ENCODE peak calls at places on chromosomes 1 and 21, in nine cellular contexts. One of them, this sample, is unnamed.

GRCh38 chr1:30353637-30354036 is 369.7 kb downstream of the MATN1 start:
- DNase-seq in left ventricle myocardium inferior: no peak
- DNase-seq in cardiac fibroblast: no peak
- DNase-seq in bronchial epithelial cell: peak; percentile 2
- DNase-seq in CD8-positive, alpha-beta T cell: no peak
- DNase-seq in nephron progenitor cell: no peak
- DNase-seq in endothelial cell of umbilical vein: no peak
- DNase-seq in Calu3: no peak
- DNase-seq in MCF 10A: peak; percentile 9
- DNase-seq in this sample: no peak

GRCh38 chr1:185438936-185439335 is 121.9 kb upstream of the IVNS1ABP start:
- DNase-seq in left ventricle myocardium inferior: no peak
- DNase-seq in cardiac fibroblast: no peak
- DNase-seq in bronchial epithelial cell: no peak
- DNase-seq in CD8-positive, alpha-beta T cell: no peak
- DNase-seq in nephron progenitor cell: no peak
- DNase-seq in endothelial cell of umbilical vein: no peak
- DNase-seq in Calu3: no peak
- DNase-seq in MCF 10A: no peak
- DNase-seq in this sample: no peak

GRCh38 chr1:51768971-51769601 is 109.4 kb downstream of the NRDC start:
- DNase-seq in left ventricle myocardium inferior: no peak
- DNase-seq in cardiac fibroblast: peak; percentile 86
- DNase-seq in bronchial epithelial cell: peak; percentile 67
- DNase-seq in CD8-positive, alpha-beta T cell: peak; percentile 17
- DNase-seq in nephron progenitor cell: peak; percentile 4
- DNase-seq in endothelial cell of umbilical vein: peak; percentile 70
- DNase-seq in Calu3: peak; percentile 13
- DNase-seq in MCF 10A: peak; percentile 61
- DNase-seq in this sample: peak; percentile 38

GRCh38 chr1:85617582-85618237 is 37.1 kb downstream of the CCN1 start:
- DNase-seq in left ventricle myocardium inferior: no peak
- DNase-seq in cardiac fibroblast: peak; percentile 37
- DNase-seq in bronchial epithelial cell: no peak
- DNase-seq in CD8-positive, alpha-beta T cell: no peak
- DNase-seq in nephron progenitor cell: no peak
- DNase-seq in endothelial cell of umbilical vein: no peak
- DNase-seq in Calu3: no peak
- DNase-seq in MCF 10A: no peak
- DNase-seq in this sample: no peak

GRCh38 chr1:165174485-165174884 is 182.0 kb downstream of the LMX1A start:
- DNase-seq in left ventricle myocardium inferior: peak; percentile 16
- DNase-seq in cardiac fibroblast: no peak
- DNase-seq in bronchial epithelial cell: no peak
- DNase-seq in CD8-positive, alpha-beta T cell: no peak
- DNase-seq in nephron progenitor cell: no peak
- DNase-seq in endothelial cell of umbilical vein: no peak
- DNase-seq in Calu3: no peak
- DNase-seq in MCF 10A: no peak
- DNase-seq in this sample: no peak

GRCh38 chr1:239185245-239185619 is 201.1 kb upstream of the CHRM3 start:
- DNase-seq in left ventricle myocardium inferior: no peak
- DNase-seq in cardiac fibroblast: no peak
- DNase-seq in bronchial epithelial cell: peak; percentile 87
- DNase-seq in CD8-positive, alpha-beta T cell: no peak
- DNase-seq in nephron progenitor cell: no peak
- DNase-seq in endothelial cell of umbilical vein: no peak
- DNase-seq in Calu3: no peak
- DNase-seq in MCF 10A: no peak
- DNase-seq in this sample: no peak

GRCh38 chr1:7962011-7962335 is 462 bp downstream of the PARK7 start:
- DNase-seq in left ventricle myocardium inferior: no peak
- DNase-seq in cardiac fibroblast: no peak
- DNase-seq in bronchial epithelial cell: no peak
- DNase-seq in CD8-positive, alpha-beta T cell: no peak
- DNase-seq in nephron progenitor cell: no peak
- DNase-seq in endothelial cell of umbilical vein: no peak
- DNase-seq in Calu3: no peak
- DNase-seq in MCF 10A: no peak
- DNase-seq in this sample: no peak

GRCh38 chr1:244349581-244350001 is 102.1 kb downstream of the ADSS2 start:
- DNase-seq in left ventricle myocardium inferior: no peak
- DNase-seq in cardiac fibroblast: peak; percentile 44
- DNase-seq in bronchial epithelial cell: no peak
- DNase-seq in CD8-positive, alpha-beta T cell: no peak
- DNase-seq in nephron progenitor cell: no peak
- DNase-seq in endothelial cell of umbilical vein: peak; percentile 86
- DNase-seq in Calu3: no peak
- DNase-seq in MCF 10A: no peak
- DNase-seq in this sample: no peak

GRCh38 chr1:150429805-150430204 is 57.4 kb upstream of the TARS2 start:
- DNase-seq in left ventricle myocardium inferior: no peak
- DNase-seq in cardiac fibroblast: peak; percentile 39
- DNase-seq in bronchial epithelial cell: peak; percentile 44
- DNase-seq in CD8-positive, alpha-beta T cell: no peak
- DNase-seq in nephron progenitor cell: no peak
- DNase-seq in endothelial cell of umbilical vein: peak; percentile 23
- DNase-seq in Calu3: no peak
- DNase-seq in MCF 10A: peak; percentile 40
- DNase-seq in this sample: no peak
- TF ChIP-seq CTCF in left ventricle myocardium inferior: peak; percentile 36
- TF ChIP-seq CTCF in cardiac fibroblast: no peak
- TF ChIP-seq CTCF in bronchial epithelial cell: peak; percentile 32
- TF ChIP-seq CTCF in CD8-positive, alpha-beta T cell: no peak
- TF ChIP-seq CTCF in nephron progenitor cell: no peak
- TF ChIP-seq CTCF in endothelial cell of umbilical vein: no peak
- TF ChIP-seq CTCF in Calu3: peak; percentile 38
- TF ChIP-seq CTCF in MCF 10A: peak; percentile 29
- TF ChIP-seq CTCF in this sample: no peak

GRCh38 chr1:44924835-44925464 is 61.4 kb downstream of the EIF2B3 start:
- DNase-seq in left ventricle myocardium inferior: no peak
- DNase-seq in cardiac fibroblast: peak; percentile 78
- DNase-seq in bronchial epithelial cell: peak; percentile 82
- DNase-seq in CD8-positive, alpha-beta T cell: no peak
- DNase-seq in nephron progenitor cell: no peak
- DNase-seq in endothelial cell of umbilical vein: peak; percentile 93
- DNase-seq in Calu3: peak; percentile 1
- DNase-seq in MCF 10A: peak; percentile 70
- DNase-seq in this sample: no peak
- TF ChIP-seq CTCF in left ventricle myocardium inferior: peak; percentile 48
- TF ChIP-seq CTCF in cardiac fibroblast: peak; percentile 60
- TF ChIP-seq CTCF in bronchial epithelial cell: peak; percentile 16
- TF ChIP-seq CTCF in CD8-positive, alpha-beta T cell: no peak
- TF ChIP-seq CTCF in nephron progenitor cell: peak; percentile 11
- TF ChIP-seq CTCF in endothelial cell of umbilical vein: peak; percentile 32
- TF ChIP-seq CTCF in Calu3: no peak
- TF ChIP-seq CTCF in MCF 10A: peak; percentile 27
- TF ChIP-seq CTCF in this sample: peak; percentile 26

GRCh38 chr1:230077436-230078221 is 10.6 kb downstream of the GALNT2 start:
- DNase-seq in left ventricle myocardium inferior: no peak
- DNase-seq in cardiac fibroblast: no peak
- DNase-seq in bronchial epithelial cell: peak; percentile 35
- DNase-seq in CD8-positive, alpha-beta T cell: no peak
- DNase-seq in nephron progenitor cell: no peak
- DNase-seq in endothelial cell of umbilical vein: no peak
- DNase-seq in Calu3: no peak
- DNase-seq in MCF 10A: no peak
- DNase-seq in this sample: no peak

GRCh38 chr1:230074270-230074669 is 7.2 kb downstream of the GALNT2 start:
- DNase-seq in left ventricle myocardium inferior: no peak
- DNase-seq in cardiac fibroblast: no peak
- DNase-seq in bronchial epithelial cell: no peak
- DNase-seq in CD8-positive, alpha-beta T cell: no peak
- DNase-seq in nephron progenitor cell: no peak
- DNase-seq in endothelial cell of umbilical vein: no peak
- DNase-seq in Calu3: no peak
- DNase-seq in MCF 10A: no peak
- DNase-seq in this sample: no peak

GRCh38 chr1:230079211-230079590 is 12.2 kb downstream of the GALNT2 start:
- DNase-seq in left ventricle myocardium inferior: no peak
- DNase-seq in cardiac fibroblast: no peak
- DNase-seq in bronchial epithelial cell: no peak
- DNase-seq in CD8-positive, alpha-beta T cell: no peak
- DNase-seq in nephron progenitor cell: no peak
- DNase-seq in endothelial cell of umbilical vein: no peak
- DNase-seq in Calu3: no peak
- DNase-seq in MCF 10A: no peak
- DNase-seq in this sample: no peak

GRCh38 chr1:230074762-230075161 is 7.7 kb downstream of the GALNT2 start:
- DNase-seq in left ventricle myocardium inferior: no peak
- DNase-seq in cardiac fibroblast: no peak
- DNase-seq in bronchial epithelial cell: no peak
- DNase-seq in CD8-positive, alpha-beta T cell: no peak
- DNase-seq in nephron progenitor cell: no peak
- DNase-seq in endothelial cell of umbilical vein: no peak
- DNase-seq in Calu3: no peak
- DNase-seq in MCF 10A: no peak
- DNase-seq in this sample: no peak

GRCh38 chr1:230077011-230077410 is 10.0 kb downstream of the GALNT2 start:
- DNase-seq in left ventricle myocardium inferior: no peak
- DNase-seq in cardiac fibroblast: no peak
- DNase-seq in bronchial epithelial cell: no peak
- DNase-seq in CD8-positive, alpha-beta T cell: no peak
- DNase-seq in nephron progenitor cell: no peak
- DNase-seq in endothelial cell of umbilical vein: no peak
- DNase-seq in Calu3: no peak
- DNase-seq in MCF 10A: no peak
- DNase-seq in this sample: no peak
- TF ChIP-seq CTCF in left ventricle myocardium inferior: no peak
- TF ChIP-seq CTCF in cardiac fibroblast: no peak
- TF ChIP-seq CTCF in bronchial epithelial cell: no peak
- TF ChIP-seq CTCF in CD8-positive, alpha-beta T cell: no peak
- TF ChIP-seq CTCF in nephron progenitor cell: no peak
- TF ChIP-seq CTCF in endothelial cell of umbilical vein: no peak
- TF ChIP-seq CTCF in Calu3: no peak
- TF ChIP-seq CTCF in MCF 10A: no peak
- TF ChIP-seq CTCF in this sample: no peak

DNA sequence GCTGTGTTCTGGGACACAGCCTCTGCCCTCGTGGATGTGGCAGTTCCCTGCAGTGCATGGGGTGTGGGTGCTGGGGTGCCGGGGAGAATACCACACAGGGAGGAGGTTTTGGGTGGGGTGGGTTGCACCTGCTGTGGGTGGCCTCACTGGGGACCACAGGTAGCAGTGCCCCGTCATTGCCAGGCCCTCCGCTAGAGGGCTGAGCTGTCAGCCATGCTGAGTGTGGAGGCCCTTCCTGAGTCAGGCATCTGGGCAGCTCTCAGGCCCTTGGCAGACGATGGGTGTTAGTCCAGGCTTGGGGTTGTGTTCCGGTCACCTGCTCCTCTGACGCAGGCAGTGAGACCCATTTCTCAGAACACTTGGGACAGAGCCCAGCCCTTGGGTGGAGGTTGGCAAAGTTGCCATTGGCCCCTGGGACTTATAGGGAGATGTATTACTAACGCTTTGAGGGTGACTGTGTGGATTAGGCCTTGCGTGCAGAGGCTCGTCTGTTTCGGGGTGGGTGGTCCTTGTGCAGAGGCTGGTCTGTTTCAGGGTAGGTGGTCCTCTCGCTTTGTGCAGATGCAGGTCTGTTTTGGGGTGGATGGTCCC is 23.9 kb downstream of the PCNT start:
- DNase-seq in left ventricle myocardium inferior: peak; percentile 74
- DNase-seq in cardiac fibroblast: peak; percentile 48
- DNase-seq in bronchial epithelial cell: no peak
- DNase-seq in CD8-positive, alpha-beta T cell: no peak
- DNase-seq in nephron progenitor cell: no peak
- DNase-seq in endothelial cell of umbilical vein: no peak
- DNase-seq in Calu3: no peak
- DNase-seq in MCF 10A: peak; percentile 89
- DNase-seq in this sample: no peak
- TF ChIP-seq CTCF in left ventricle myocardium inferior: peak; percentile 57
- TF ChIP-seq CTCF in cardiac fibroblast: no peak
- TF ChIP-seq CTCF in bronchial epithelial cell: no peak
- TF ChIP-seq CTCF in CD8-positive, alpha-beta T cell: no peak
- TF ChIP-seq CTCF in nephron progenitor cell: peak; percentile 6
- TF ChIP-seq CTCF in endothelial cell of umbilical vein: no peak
- TF ChIP-seq CTCF in Calu3: no peak
- TF ChIP-seq CTCF in MCF 10A: peak; percentile 6
- TF ChIP-seq CTCF in this sample: no peak

DNA sequence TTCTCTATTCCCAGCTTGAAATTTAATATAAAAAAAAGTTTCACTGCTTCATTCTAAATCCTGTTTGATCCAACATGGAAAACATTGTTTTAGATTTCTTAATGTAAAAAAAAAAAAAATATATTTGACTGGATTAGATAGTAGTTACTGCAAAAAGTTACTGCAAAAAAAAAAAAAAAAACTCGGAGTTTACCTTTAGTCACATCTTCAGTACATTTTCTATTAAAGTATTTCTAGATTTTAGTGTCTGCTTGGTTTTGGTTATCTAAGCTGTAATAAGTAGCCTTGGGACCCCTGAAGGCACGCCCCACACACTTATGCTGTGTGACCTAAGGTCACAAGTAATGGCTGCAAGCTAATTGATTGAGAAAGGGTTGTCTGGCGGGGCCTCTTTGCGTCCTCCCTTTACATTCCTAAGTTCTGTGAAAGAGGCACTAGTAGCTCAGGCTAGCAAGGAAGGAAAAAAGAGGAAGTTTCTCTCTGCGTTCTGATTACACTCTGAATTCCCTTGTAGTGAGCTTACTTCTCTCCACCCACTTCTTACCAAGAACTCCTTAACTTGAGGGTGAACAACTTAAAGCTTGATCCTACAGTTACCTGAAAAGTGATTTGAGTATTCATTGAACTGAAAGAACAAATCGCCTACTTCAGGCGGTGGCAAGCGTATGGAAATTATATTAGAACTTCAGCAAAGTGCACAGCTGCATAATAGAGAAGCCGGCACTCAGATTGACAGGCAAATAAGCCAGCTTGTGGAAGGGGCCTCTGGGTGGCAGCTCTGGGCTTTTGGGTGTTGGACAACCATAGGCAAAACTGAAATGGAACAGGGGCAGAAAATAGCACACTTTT is 464.2 kb downstream of the USP25 start:
- DNase-seq in left ventricle myocardium inferior: peak; percentile 58
- DNase-seq in cardiac fibroblast: peak; percentile 84
- DNase-seq in bronchial epithelial cell: peak; percentile 88
- DNase-seq in CD8-positive, alpha-beta T cell: no peak
- DNase-seq in nephron progenitor cell: peak; percentile 55
- DNase-seq in endothelial cell of umbilical vein: peak; percentile 91
- DNase-seq in Calu3: peak; percentile 21
- DNase-seq in MCF 10A: peak; percentile 65
- DNase-seq in this sample: peak; percentile 47
- TF ChIP-seq CTCF in left ventricle myocardium inferior: peak; percentile 54
- TF ChIP-seq CTCF in cardiac fibroblast: peak; percentile 36
- TF ChIP-seq CTCF in bronchial epithelial cell: peak; percentile 27
- TF ChIP-seq CTCF in CD8-positive, alpha-beta T cell: no peak
- TF ChIP-seq CTCF in nephron progenitor cell: no peak
- TF ChIP-seq CTCF in endothelial cell of umbilical vein: peak; percentile 13
- TF ChIP-seq CTCF in Calu3: no peak
- TF ChIP-seq CTCF in MCF 10A: no peak
- TF ChIP-seq CTCF in this sample: peak; percentile 34